ENCODE peak calls at places on chromosomes 2 and 18, in eight cellular contexts. V is OCI-LY7, J is pancreas, G is transverse colon, E is body of pancreas, M is breast epithelium, A is Peyer's patch, H is heart right ventricle. B is an unnamed sample. For H3K4me1, the result is how much of the 10 kb centered on the place peaks cover.

GRCh38 chr2:16478817-16479216 is 186.8 kb downstream of the CYRIA start:
- DNase-seq in M (no peak), J (no peak), V (no peak), E (no peak), A (no peak), G (no peak), H (no peak), B (no peak)

GRCh38 chr2:121258066-121258465 is 26.9 kb downstream of the TFCP2L1 start:
- DNase-seq in J (no peak), V (no peak), G (no peak), H (no peak), M (no peak), E (no peak), A (no peak), B (no peak)

GRCh38 chr2:43139996-43140621 is 86.3 kb downstream of the ZFP36L2 start:
- DNase-seq in E (no peak), H (peak), J (no peak), A (no peak), G (no peak), V (no peak), M (no peak), B (no peak)

GRCh38 chr2:158688722-158689121 is 106.4 kb upstream of the DAPL1 start:
- DNase-seq in J (no peak), A (no peak), G (no peak), E (no peak), H (no peak), V (no peak), M (no peak), B (no peak)

GRCh38 chr2:64462940-64463339 is 9.0 kb downstream of the LGALSL start:
- DNase-seq in V (no peak), H (no peak), A (no peak), G (no peak), M (no peak), J (no peak), E (no peak), B (no peak)

GRCh38 chr2:11410101-11410500 is 55.9 kb downstream of the E2F6 start:
- DNase-seq in E (no peak), M (no peak), V (no peak), A (no peak), G (no peak), J (no peak), H (no peak), B (no peak)

GRCh38 chr2:235765181-235765820 is 271.5 kb downstream of the AGAP1 start:
- DNase-seq in A (no peak), V (no peak), M (no peak), G (no peak), J (no peak), E (no peak), H (no peak), B (no peak)

GRCh38 chr2:25168256-25169072 is at the start of gene POMC:
- DNase-seq in M (no peak), G (peak), J (peak), E (peak), V (no peak), A (peak), H (no peak), B (no peak)

GRCh38 chr2:226758886-226759660 is 40.5 kb downstream of the IRS1 start:
- DNase-seq in A (no peak), J (no peak), E (no peak), V (no peak), H (no peak), M (no peak), G (no peak), B (no peak)

GRCh38 chr2:238956676-238957075 is 108.8 kb downstream of the TWIST2 start:
- DNase-seq in G (no peak), H (no peak), E (no peak), M (no peak), A (no peak), V (no peak), J (no peak), B (no peak)

GRCh38 chr2:240629968-240630770 is 4.9 kb downstream of the GPR35 start:
- DNase-seq in G (peak), A (no peak), M (peak), H (no peak), V (no peak), E (peak), J (no peak), B (peak)

GRCh38 chr2:200618590-200619021 is 32.8 kb downstream of the AOX1 start:
- DNase-seq in J (no peak), E (no peak), V (peak), M (no peak), G (no peak), H (no peak), A (no peak), B (no peak)

GRCh38 chr2:76298022-76298421 is 587.3 kb upstream of the GCFC2 start:
- DNase-seq in A (no peak), J (no peak), G (no peak), E (no peak), V (no peak), M (no peak), H (no peak), B (no peak)

DNA sequence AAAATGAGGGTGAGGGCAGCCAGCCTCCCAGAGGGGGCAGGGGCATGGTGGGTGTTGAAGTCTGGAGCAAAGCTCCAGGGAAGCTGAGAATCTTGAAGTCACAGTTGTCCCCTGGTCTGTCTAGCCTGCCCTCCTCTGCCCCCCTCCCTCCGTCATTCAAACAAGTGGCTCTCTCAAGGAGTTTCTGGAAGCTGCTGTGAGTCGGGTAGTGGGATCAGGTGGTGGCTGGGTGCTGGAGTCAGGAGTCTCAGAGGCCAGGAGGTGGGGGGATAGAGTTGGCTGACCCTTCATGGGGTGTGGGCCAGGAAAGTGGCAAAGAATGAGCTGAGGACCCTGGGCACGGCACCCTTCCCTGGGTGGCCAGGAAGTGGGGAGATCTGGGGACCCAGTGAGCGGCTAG is 495 bp upstream of the ASIC4 start:
- DNase-seq in M (no peak), H (no peak), E (no peak), A (no peak), V (no peak), J (no peak), G (no peak), B (no peak)
- H3K4me3 ChIP-seq in M (no peak), H (no peak), E (no peak), A (no peak), V (no peak), J (no peak), G (no peak), B (no peak)

GRCh38 chr18:77110400-77110799 is 22.2 kb downstream of the MBP start:
- DNase-seq in H (no peak), V (no peak), J (no peak), G (no peak), A (no peak), M (peak), E (no peak), B (no peak)
- TF ChIP-seq CTCF in H (no peak), V (no peak), J (no peak), G (no peak), A (no peak), M (no peak), E (no peak), B (no peak)

GRCh38 chr18:57194622-57195021 is 47.7 kb downstream of the BOD1L2 start:
- DNase-seq in H (no peak), A (no peak), V (no peak), J (no peak), M (no peak), G (no peak), E (no peak), B (no peak)
- H3K4me1 ChIP-seq in H (under half), A (under half), V (under half), J (under half), M (under half), G (under half), E (under half), B (under half)

GRCh38 chr2:58180635-58181034 is 60.5 kb downstream of the FANCL start:
- DNase-seq in E (no peak), M (no peak), A (no peak), J (no peak), H (no peak), V (no peak), G (no peak), B (no peak)
- H3K4me3 ChIP-seq in E (no peak), M (no peak), A (no peak), J (no peak), H (no peak), V (no peak), G (no peak), B (no peak)

B was measured in adrenal gland.